ENCODE peak calls at places on chromosomes 3 and 15, in seven cellular contexts. S is uterus, G is cardiac fibroblast, K is Panc1, A is activated B cell treated with CpG ODN at 0.5 μM for 24 hours, U is testis, H is left ventricle myocardium inferior. F is an unnamed sample.

GRCh38 chr3:160756907-160757623 is 1.0 kb downstream of the PPM1L start:
- DNase-seq in S (peak), G (no peak), K (no peak), A (peak), U (peak), H (peak), F (peak)

GRCh38 chr15:36897834-36898233 is 202.5 kb downstream of the MEIS2 start:
- DNase-seq in S (no peak), G (no peak), K (no peak), A (no peak), U (no peak), H (no peak), F (no peak)

GRCh38 chr3:7193271-7193670 is 332.4 kb downstream of the GRM7 start:
- DNase-seq in S (no peak), G (no peak), K (no peak), A (no peak), U (no peak), H (no peak), F (no peak)

GRCh38 chr15:70503073-70503745 is 260.1 kb downstream of the UACA start:
- DNase-seq in S (no peak), G (no peak), K (no peak), A (no peak), U (no peak), H (no peak), F (no peak)

GRCh38 chr3:184602406-184603155 is 41.0 kb downstream of the EPHB3 start:
- DNase-seq in S (peak), G (no peak), K (no peak), A (no peak), U (peak), H (no peak), F (no peak)

GRCh38 chr15:50145451-50145872 is 26.4 kb upstream of the ATP8B4 start:
- DNase-seq in S (peak), G (peak), K (peak), A (no peak), U (peak), H (no peak), F (no peak)

GRCh38 chr3:179791793-179792192 is 139.0 kb downstream of the USP13 start:
- DNase-seq in S (no peak), G (no peak), K (no peak), A (no peak), U (no peak), H (no peak), F (no peak)

GRCh38 chr3:177679568-177680441 is 482.5 kb upstream of the TBL1XR1 start:
- DNase-seq in S (peak), G (peak), K (no peak), A (no peak), U (no peak), H (no peak), F (no peak)

GRCh38 chr3:55721716-55722484 is 234.8 kb upstream of the WNT5A start:
- DNase-seq in S (peak), G (peak), K (no peak), A (no peak), U (peak), H (no peak), F (no peak)
- TF ChIP-seq CTCF in S (peak), G (peak), K (peak), A (no peak), U (peak), H (peak), F (peak)

GRCh38 chr3:45667569-45667967 is 21.6 kb upstream of the SACM1L start:
- DNase-seq in S (no peak), G (no peak), K (no peak), A (no peak), U (no peak), H (no peak), F (no peak)

GRCh38 chr3:45673273-45673672 is 15.9 kb upstream of the SACM1L start:
- DNase-seq in S (no peak), G (no peak), K (no peak), A (no peak), U (no peak), H (no peak), F (no peak)

GRCh38 chr3:45666729-45667440 is 22.3 kb upstream of the SACM1L start:
- DNase-seq in S (no peak), G (peak), K (no peak), A (no peak), U (peak), H (peak), F (no peak)

GRCh38 chr3:45676248-45677044 is 12.8 kb upstream of the SACM1L start:
- DNase-seq in S (no peak), G (no peak), K (no peak), A (no peak), U (peak), H (no peak), F (no peak)

GRCh38 chr3:45670995-45671394 is 18.2 kb upstream of the SACM1L start:
- DNase-seq in S (peak), G (peak), K (no peak), A (no peak), U (peak), H (no peak), F (no peak)
- TF ChIP-seq CTCF in S (no peak), G (no peak), K (no peak), A (no peak), U (no peak), H (no peak), F (no peak)

DNA sequence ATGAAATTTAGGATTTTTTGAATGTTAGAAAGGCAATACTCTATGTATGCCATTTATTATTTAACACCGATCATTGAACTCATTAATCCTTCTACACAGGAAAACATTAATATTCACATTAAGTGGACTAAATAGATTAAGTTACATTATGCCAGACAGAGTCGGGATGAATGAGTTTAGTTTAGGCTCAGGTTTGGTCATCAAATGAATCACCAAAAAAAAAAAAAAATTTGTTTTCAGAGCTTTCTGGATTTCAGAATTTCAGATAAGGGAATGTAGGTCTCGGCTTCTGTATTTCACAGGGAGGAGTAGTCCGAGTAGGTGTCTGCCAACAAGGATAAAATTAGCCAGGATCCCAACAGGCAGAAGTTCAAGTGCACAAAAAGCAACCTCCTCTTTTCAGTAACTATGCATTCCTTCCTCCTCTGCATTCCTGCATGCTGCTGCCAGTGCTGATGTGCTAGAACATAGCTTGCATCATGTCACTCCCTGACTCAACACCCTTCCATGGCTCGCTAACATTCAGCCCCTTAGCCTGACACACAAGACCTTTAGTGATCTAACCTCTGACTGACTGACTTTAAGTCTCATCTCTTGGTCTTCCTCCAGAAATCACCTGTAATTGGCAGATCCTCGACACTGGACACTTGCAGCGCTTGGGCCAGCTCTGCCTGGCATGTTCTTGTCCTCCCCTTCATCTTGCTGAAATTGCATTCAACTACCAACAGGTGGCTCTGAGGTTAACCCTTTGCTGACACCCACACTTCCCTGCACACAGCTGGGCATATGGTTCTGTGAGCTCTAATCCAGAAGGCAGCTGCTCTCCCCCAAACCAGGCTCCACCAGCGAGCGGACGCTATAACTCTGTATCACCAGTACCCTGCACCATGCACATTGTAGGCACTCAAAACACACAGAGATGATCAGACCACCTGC is 145.4 kb upstream of the PROK2 start:
- DNase-seq in S (peak), G (peak), K (no peak), A (no peak), U (no peak), H (no peak), F (no peak)
- TF ChIP-seq CTCF in S (peak), G (peak), K (peak), A (no peak), U (no peak), H (no peak), F (peak)

DNA sequence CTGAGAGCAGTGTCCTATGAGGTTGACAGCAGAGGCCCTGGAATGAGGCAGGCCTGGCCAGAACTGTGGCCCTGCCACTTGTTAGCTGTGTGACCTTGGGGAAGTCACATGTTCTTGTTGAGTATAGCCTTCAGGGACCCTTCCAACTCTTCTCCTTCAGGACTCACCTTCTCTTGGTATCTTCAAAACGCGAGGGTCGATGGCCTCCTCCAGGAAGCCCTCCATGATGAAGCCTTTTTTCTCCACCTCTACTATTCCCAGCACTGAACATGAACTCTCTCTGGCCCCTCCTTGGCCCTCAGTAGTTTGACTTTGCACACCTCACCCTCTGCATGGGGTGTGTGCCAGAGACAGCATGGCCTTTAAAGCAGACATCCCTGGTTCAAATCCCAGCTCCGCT is 195.1 kb upstream of the LINGO1 start:
- DNase-seq in S (no peak), G (no peak), K (no peak), A (no peak), U (no peak), H (no peak), F (no peak)
- TF ChIP-seq CTCF in S (no peak), G (no peak), K (no peak), A (no peak), U (no peak), H (no peak), F (no peak)

GRCh38 chr15:68197661-68198437 is 7.3 kb downstream of the CALML4 start:
- DNase-seq in S (no peak), G (no peak), K (no peak), A (no peak), U (no peak), H (no peak), F (no peak)

GRCh38 chr15:68196445-68197169 is 8.5 kb downstream of the CALML4 start:
- DNase-seq in S (no peak), G (no peak), K (no peak), A (no peak), U (no peak), H (no peak), F (no peak)

GRCh38 chr15:68192804-68193521 is 12.2 kb downstream of the CALML4 start:
- DNase-seq in S (no peak), G (no peak), K (no peak), A (no peak), U (no peak), H (peak), F (no peak)

GRCh38 chr15:68197170-68197492 is 8.0 kb downstream of the CALML4 start:
- DNase-seq in S (no peak), G (no peak), K (no peak), A (no peak), U (no peak), H (no peak), F (no peak)

DNA sequence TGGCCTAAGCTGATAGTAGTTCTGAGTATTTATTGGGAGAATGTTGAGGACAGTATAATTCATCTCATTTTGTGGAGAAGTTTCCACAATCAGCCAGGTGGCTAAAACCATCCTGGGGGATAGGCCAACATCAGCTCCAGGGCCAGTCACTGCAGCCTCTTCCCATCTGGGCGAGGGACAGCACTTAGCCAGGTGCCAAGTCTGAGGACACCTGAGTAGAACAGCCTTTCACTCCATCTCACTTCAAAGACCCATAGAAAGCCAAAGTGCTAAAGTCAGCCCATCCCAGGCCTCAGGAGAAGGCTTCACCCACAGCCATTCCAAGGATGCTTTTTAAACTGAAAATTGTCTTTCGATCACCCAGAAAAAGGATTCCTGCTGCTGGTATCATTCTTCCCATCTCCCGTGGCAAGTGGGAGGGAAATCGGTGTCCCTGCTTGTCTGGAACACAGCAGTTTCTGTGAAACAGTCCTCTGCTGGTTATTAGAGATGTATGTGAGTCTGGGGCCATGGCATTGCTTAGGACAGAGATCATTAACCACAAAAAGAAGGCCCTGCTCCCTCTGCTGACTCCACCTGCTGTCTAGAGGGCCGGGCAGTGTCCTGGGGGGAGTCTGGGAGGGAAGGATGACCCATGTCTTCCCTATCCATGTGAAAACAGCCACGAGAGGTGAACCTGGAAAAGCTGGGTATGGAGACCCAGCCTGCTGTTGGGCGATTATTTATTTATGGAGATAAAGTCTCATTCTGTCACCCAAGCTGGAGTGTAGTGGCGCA is 9.6 kb downstream of the CALML4 start:
- DNase-seq in S (no peak), G (no peak), K (no peak), A (no peak), U (no peak), H (no peak), F (no peak)
- TF ChIP-seq CTCF in S (no peak), G (no peak), K (no peak), A (no peak), U (no peak), H (no peak), F (peak)

GRCh38 chr3:128573707-128574162 is 76.9 kb downstream of the RPN1 start:
- DNase-seq in S (no peak), G (no peak), K (no peak), A (no peak), U (no peak), H (peak), F (no peak)

GRCh38 chr3:128572013-128572412 is 78.6 kb downstream of the RPN1 start:
- DNase-seq in S (no peak), G (no peak), K (no peak), A (no peak), U (no peak), H (no peak), F (no peak)

GRCh38 chr3:128569756-128570155 is 76.8 kb upstream of the GATA2 start:
- DNase-seq in S (no peak), G (no peak), K (no peak), A (no peak), U (no peak), H (no peak), F (no peak)

GRCh38 chr3:128573160-128573559 is 77.5 kb downstream of the RPN1 start:
- DNase-seq in S (no peak), G (no peak), K (no peak), A (no peak), U (no peak), H (no peak), F (no peak)

DNA sequence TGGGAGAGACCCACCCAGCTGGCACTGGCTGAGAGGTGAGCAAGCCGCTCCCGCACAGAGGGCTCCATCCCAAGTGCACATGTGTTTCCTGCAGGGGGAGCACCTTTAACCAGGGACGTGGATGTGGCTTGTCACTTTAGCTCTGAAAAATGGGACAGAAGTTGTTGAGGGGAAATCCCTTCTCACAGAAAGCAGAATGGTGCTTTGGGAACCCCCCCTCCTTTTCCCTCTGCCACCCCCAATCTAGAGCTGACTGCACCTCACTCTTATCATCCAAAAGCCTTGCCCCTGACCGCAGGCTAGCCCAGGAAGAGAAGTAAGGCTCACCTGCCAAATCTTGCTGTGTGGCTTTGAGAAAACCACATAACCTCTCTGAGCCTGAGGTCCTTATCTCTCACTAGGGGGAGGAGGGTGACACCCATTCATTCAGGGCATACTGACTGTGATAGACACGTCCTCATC is 77.9 kb downstream of the RPN1 start:
- DNase-seq in S (no peak), G (no peak), K (no peak), A (no peak), U (no peak), H (no peak), F (no peak)
- TF ChIP-seq CTCF in S (no peak), G (peak), K (no peak), A (no peak), U (no peak), H (peak), F (peak)

DNA sequence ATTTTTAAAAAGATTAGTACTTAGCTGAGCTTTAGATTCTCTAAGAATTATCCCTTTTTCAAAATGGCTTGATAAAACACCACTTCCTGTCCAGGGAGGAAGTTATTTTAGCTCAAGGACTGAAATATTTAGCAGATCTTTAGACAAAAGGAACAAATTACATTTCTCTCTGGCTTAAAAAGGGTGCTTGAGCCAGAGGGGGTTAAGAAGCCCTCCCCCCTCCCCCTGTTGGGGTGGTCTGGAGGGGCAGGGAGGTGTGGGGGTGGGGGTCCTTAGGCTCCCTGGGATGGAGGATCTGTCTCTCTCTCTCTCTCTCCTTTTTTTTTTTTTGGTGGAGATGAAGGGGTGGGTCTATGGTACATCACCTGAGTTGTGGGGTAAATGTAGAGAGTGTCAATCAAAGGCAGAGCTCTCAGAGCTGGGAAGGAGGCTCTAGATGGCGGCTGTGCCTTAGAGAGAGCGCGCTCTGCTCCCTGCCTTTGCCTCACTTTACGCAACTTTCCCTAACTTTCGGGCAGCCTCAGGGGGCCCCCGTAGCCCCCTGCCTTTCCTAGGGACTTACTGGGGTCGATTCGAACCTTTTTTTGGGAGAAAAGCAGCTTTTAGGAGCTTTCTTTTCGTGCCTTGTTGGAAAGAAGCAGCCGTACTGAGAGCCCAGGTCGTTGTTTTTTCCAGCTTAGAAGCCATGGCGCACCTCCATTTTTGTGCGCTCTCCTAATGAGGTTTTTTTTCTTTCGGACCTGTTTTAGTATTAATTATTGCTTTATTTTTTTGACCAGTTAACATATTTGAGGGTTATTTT is at the start of gene CHD2:
- DNase-seq in S (peak), G (peak), K (peak), A (peak), U (peak), H (peak), F (peak)
- TF ChIP-seq CTCF in S (no peak), G (no peak), K (peak), A (no peak), U (no peak), H (no peak), F (peak)

GRCh38 chr3:127680146-127680661 is 7.5 kb downstream of the ABTB1 start:
- DNase-seq in S (peak), G (no peak), K (no peak), A (peak), U (peak), H (peak), F (no peak)

GRCh38 chr3:127678315-127678599 is 5.5 kb downstream of the ABTB1 start:
- DNase-seq in S (no peak), G (no peak), K (no peak), A (peak), U (no peak), H (no peak), F (no peak)

GRCh38 chr3:127678611-127679533 is 6.1 kb downstream of the ABTB1 start:
- DNase-seq in S (peak), G (no peak), K (no peak), A (peak), U (no peak), H (peak), F (no peak)

GRCh38 chr3:127680790-127681189 is 8.0 kb downstream of the ABTB1 start:
- DNase-seq in S (peak), G (no peak), K (no peak), A (no peak), U (peak), H (peak), F (peak)

GRCh38 chr3:127679534-127680145 is 6.9 kb downstream of the ABTB1 start:
- DNase-seq in S (no peak), G (no peak), K (no peak), A (peak), U (peak), H (peak), F (peak)
- TF ChIP-seq CTCF in S (no peak), G (no peak), K (no peak), A (no peak), U (no peak), H (no peak), F (peak)